ENCODE peak calls at places on chromosomes 4 and X, in eight cellular contexts. A is GM12865, I is omental fat pad, Z is neural crest cell, Q is RWPE1, U is cardiac fibroblast, P is foreskin fibroblast, O is BJ. J is an unnamed sample.
A peak's percentile ranks its signal among the peaks of the same experiment; 100 is the strongest.

GRCh38 chrX:129360175-129360574 is 163.1 kb downstream of the SMARCA1 start:
- DNase-seq in A (peak; percentile 54), I (no peak), Z (peak; percentile 52), Q (peak; percentile 26), U (peak; percentile 39), P (peak; percentile 45), O (no peak), J (no peak)

GRCh38 chr4:41448935-41449334 is 89.0 kb upstream of the LIMCH1 start:
- DNase-seq in A (no peak), I (no peak), Z (no peak), Q (peak; percentile 19), U (peak; percentile 33), P (peak; percentile 53), O (no peak), J (no peak)

GRCh38 chrX:39518451-39519212 is 579.1 kb downstream of the BCOR start:
- DNase-seq in A (no peak), I (no peak), Z (peak; percentile 31), Q (no peak), U (peak; percentile 3), P (peak; percentile 1), O (no peak), J (no peak)

GRCh38 chrX:68870357-68870756 is 41.5 kb downstream of the EFNB1 start:
- DNase-seq in A (no peak), I (no peak), Z (no peak), Q (no peak), U (no peak), P (no peak), O (no peak), J (no peak)

GRCh38 chr4:138308421-138308820 is 66.3 kb upstream of the SLC7A11 start:
- DNase-seq in A (no peak), I (no peak), Z (no peak), Q (peak; percentile 80), U (peak; percentile 13), P (peak; percentile 68), O (peak; percentile 61), J (peak; percentile 49)

GRCh38 chrX:122565952-122566351 is 618.1 kb upstream of the GRIA3 start:
- DNase-seq in A (no peak), I (no peak), Z (no peak), Q (peak; percentile 42), U (peak; percentile 36), P (peak; percentile 96), O (peak; percentile 97), J (peak; percentile 72)

GRCh38 chr4:47209833-47210232 is 178.5 kb downstream of the GABRB1 start:
- DNase-seq in A (no peak), I (no peak), Z (no peak), Q (no peak), U (peak; percentile 34), P (peak; percentile 89), O (peak; percentile 41), J (no peak)

GRCh38 chr4:36351082-36351666 is 69.8 kb downstream of the DTHD1 start:
- DNase-seq in A (peak; percentile 81), I (peak; percentile 64), Z (peak; percentile 62), Q (peak; percentile 44), U (peak; percentile 63), P (peak; percentile 1), O (no peak), J (no peak)

GRCh38 chr4:66691101-66691500 is 854.2 kb downstream of the CENPC start:
- DNase-seq in A (no peak), I (no peak), Z (no peak), Q (no peak), U (no peak), P (no peak), O (no peak), J (no peak)

GRCh38 chrX:14997271-14997670 is 124.0 kb downstream of the MOSPD2 start:
- DNase-seq in A (no peak), I (no peak), Z (no peak), Q (no peak), U (no peak), P (no peak), O (no peak), J (no peak)

GRCh38 chrX:121671649-121672048 is 624.2 kb downstream of the GLUD2 start:
- DNase-seq in A (no peak), I (no peak), Z (no peak), Q (no peak), U (no peak), P (no peak), O (no peak), J (no peak)

GRCh38 chr4:18042012-18042411 is 20.5 kb upstream of the LCORL start:
- DNase-seq in A (no peak), I (no peak), Z (no peak), Q (no peak), U (no peak), P (no peak), O (no peak), J (no peak)

GRCh38 chrX:120736989-120737388 is 107.1 kb upstream of the C1GALT1C1 start:
- DNase-seq in A (no peak), I (no peak), Z (no peak), Q (peak; percentile 19), U (no peak), P (peak; percentile 68), O (no peak), J (no peak)

GRCh38 chr4:100208964-100209363 is 18.7 kb upstream of the DDIT4L start:
- DNase-seq in A (peak; percentile 70), I (no peak), Z (no peak), Q (no peak), U (no peak), P (no peak), O (no peak), J (no peak)

GRCh38 chr4:101232074-101232776 is 115.1 kb downstream of the PPP3CA start:
- DNase-seq in A (peak; percentile 6), I (no peak), Z (no peak), Q (peak; percentile 44), U (peak; percentile 87), P (peak; percentile 80), O (peak; percentile 10), J (peak; percentile 72)

GRCh38 chrX:87409113-87409841 is 108.3 kb upstream of the KLHL4 start:
- DNase-seq in A (no peak), I (no peak), Z (no peak), Q (peak; percentile 64), U (peak; percentile 95), P (no peak), O (no peak), J (peak; percentile 88)

GRCh38 chr4:185865901-185866328 is 53.9 kb upstream of the SORBS2 start:
- DNase-seq in A (no peak), I (no peak), Z (no peak), Q (peak; percentile 7), U (peak; percentile 79), P (no peak), O (no peak), J (no peak)

GRCh38 chrX:134237363-134237702 is 351 bp downstream of the CCDC160 start:
- DNase-seq in A (no peak), I (no peak), Z (no peak), Q (no peak), U (no peak), P (no peak), O (no peak), J (no peak)

GRCh38 chr4:53855886-53856260 is 208.5 kb downstream of the CHIC2 start:
- DNase-seq in A (no peak), I (no peak), Z (no peak), Q (no peak), U (peak; percentile 90), P (peak; percentile 91), O (peak; percentile 82), J (no peak)

GRCh38 chr4:144788469-144788868 is 142.5 kb downstream of the HHIP start:
- DNase-seq in A (no peak), I (no peak), Z (no peak), Q (no peak), U (no peak), P (no peak), O (no peak), J (no peak)

GRCh38 chrX:67543818-67544217 is at the start of gene AR:
- DNase-seq in A (no peak), I (no peak), Z (peak; percentile 53), Q (no peak), U (peak; percentile 57), P (peak; percentile 90), O (no peak), J (no peak)

GRCh38 chr4:103076777-103077347 is 301 bp upstream of the SLC9B2 start:
- DNase-seq in A (peak; percentile 30), I (no peak), Z (no peak), Q (no peak), U (no peak), P (no peak), O (no peak), J (no peak)

GRCh38 chr4:103074598-103075434 is 1.7 kb downstream of the SLC9B2 start:
- DNase-seq in A (peak; percentile 26), I (no peak), Z (no peak), Q (no peak), U (no peak), P (peak; percentile 25), O (no peak), J (no peak)

GRCh38 chr4:103074039-103074438 is 2.5 kb downstream of the SLC9B2 start:
- DNase-seq in A (no peak), I (no peak), Z (no peak), Q (no peak), U (no peak), P (no peak), O (no peak), J (no peak)

GRCh38 chr4:103075435-103075893 is 1.1 kb downstream of the SLC9B2 start:
- DNase-seq in A (peak; percentile 15), I (no peak), Z (no peak), Q (no peak), U (peak; percentile 48), P (peak; percentile 49), O (no peak), J (peak; percentile 59)

GRCh38 chr4:103075894-103076776 is at the start of gene SLC9B2:
- DNase-seq in A (peak; percentile 73), I (peak; percentile 30), Z (peak; percentile 43), Q (peak; percentile 55), U (peak; percentile 74), P (peak; percentile 84), O (no peak), J (peak; percentile 47)
- TF ChIP-seq CTCF in A (no peak), I (no peak), Z (peak; percentile 26), Q (no peak), U (peak; percentile 19), P (no peak), O (no peak), J (no peak)

GRCh38 chr4:6680372-6681034 is 13.2 kb upstream of the S100P start:
- DNase-seq in A (no peak), I (no peak), Z (no peak), Q (no peak), U (no peak), P (no peak), O (no peak), J (no peak)
- TF ChIP-seq CTCF in A (peak; percentile 42), I (no peak), Z (peak; percentile 18), Q (no peak), U (no peak), P (peak; percentile 2), O (peak; percentile 14), J (peak; percentile 40)

DNA sequence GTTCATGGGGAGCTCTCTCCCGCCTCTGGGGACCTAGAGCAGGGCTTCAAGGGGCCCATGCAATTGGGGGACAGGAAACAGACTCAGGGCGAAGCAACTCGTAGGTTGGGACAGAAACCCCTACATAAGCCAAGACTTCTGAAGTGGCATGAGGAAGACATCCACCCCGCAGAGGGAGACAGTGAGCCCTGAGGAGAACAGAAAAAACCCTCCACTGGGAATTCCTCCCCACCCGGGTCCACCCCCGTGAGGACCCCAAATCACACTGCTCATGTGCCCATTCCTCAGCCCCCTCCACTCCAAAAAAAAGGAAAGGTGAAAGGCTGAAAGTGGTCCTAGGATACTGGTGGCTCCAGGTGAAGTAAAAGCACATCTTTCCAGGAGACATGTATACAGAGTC is 74.0 kb downstream of the CPZ start:
- DNase-seq in A (no peak), I (no peak), Z (no peak), Q (no peak), U (no peak), P (no peak), O (no peak), J (no peak)
- TF ChIP-seq CTCF in A (no peak), I (no peak), Z (no peak), Q (no peak), U (no peak), P (no peak), O (no peak), J (no peak)

GRCh38 chr4:25801594-25801993 is 61.2 kb downstream of the SEL1L3 start:
- DNase-seq in A (no peak), I (no peak), Z (no peak), Q (no peak), U (no peak), P (no peak), O (no peak), J (no peak)
- TF ChIP-seq CTCF in A (no peak), I (no peak), Z (no peak), Q (no peak), U (no peak), P (no peak), O (no peak), J (no peak)